ENCODE peak calls at places on chromosomes 1 and 21, in six cellular contexts. One of them, this sample, is unnamed.

GRCh38 chr21:27569831-27570230 is 602.9 kb upstream of the ADAMTS5 start:
- DNase-seq in fibroblast of lung: no peak
- DNase-seq in colonic mucosa: no peak
- DNase-seq in mesenchymal stem cell: peak
- DNase-seq in NT2/D1: no peak
- DNase-seq in endodermal cell: no peak
- DNase-seq in this sample: no peak

GRCh38 chr1:54381524-54381923 is 24.7 kb downstream of the SSBP3 start:
- DNase-seq in fibroblast of lung: no peak
- DNase-seq in colonic mucosa: no peak
- DNase-seq in mesenchymal stem cell: no peak
- DNase-seq in NT2/D1: no peak
- DNase-seq in endodermal cell: no peak
- DNase-seq in this sample: no peak

GRCh38 chr1:53241828-53242227 is 3.5 kb upstream of the MAGOH start:
- DNase-seq in fibroblast of lung: no peak
- DNase-seq in colonic mucosa: no peak
- DNase-seq in mesenchymal stem cell: no peak
- DNase-seq in NT2/D1: no peak
- DNase-seq in endodermal cell: no peak
- DNase-seq in this sample: no peak

GRCh38 chr1:99281109-99281508 is 16.8 kb downstream of the PLPPR4 start:
- DNase-seq in fibroblast of lung: no peak
- DNase-seq in colonic mucosa: no peak
- DNase-seq in mesenchymal stem cell: peak
- DNase-seq in NT2/D1: no peak
- DNase-seq in endodermal cell: no peak
- DNase-seq in this sample: no peak

GRCh38 chr1:225824522-225824921 is 14.6 kb downstream of the EPHX1 start:
- DNase-seq in fibroblast of lung: no peak
- DNase-seq in colonic mucosa: no peak
- DNase-seq in mesenchymal stem cell: no peak
- DNase-seq in NT2/D1: no peak
- DNase-seq in endodermal cell: peak
- DNase-seq in this sample: no peak

GRCh38 chr1:84996846-84997666 is at the start of gene MCOLN2:
- DNase-seq in fibroblast of lung: peak
- DNase-seq in colonic mucosa: peak
- DNase-seq in mesenchymal stem cell: peak
- DNase-seq in NT2/D1: no peak
- DNase-seq in endodermal cell: peak
- DNase-seq in this sample: peak

GRCh38 chr1:213921352-213922111 is 66.2 kb upstream of the PROX1 start:
- DNase-seq in fibroblast of lung: no peak
- DNase-seq in colonic mucosa: no peak
- DNase-seq in mesenchymal stem cell: no peak
- DNase-seq in NT2/D1: no peak
- DNase-seq in endodermal cell: no peak
- DNase-seq in this sample: no peak

GRCh38 chr1:218408942-218409341 is 63.8 kb downstream of the TGFB2 start:
- DNase-seq in fibroblast of lung: no peak
- DNase-seq in colonic mucosa: no peak
- DNase-seq in mesenchymal stem cell: no peak
- DNase-seq in NT2/D1: no peak
- DNase-seq in endodermal cell: peak
- DNase-seq in this sample: no peak

GRCh38 chr1:236099622-236100021 is 34.7 kb upstream of the NID1 start:
- DNase-seq in fibroblast of lung: no peak
- DNase-seq in colonic mucosa: no peak
- DNase-seq in mesenchymal stem cell: no peak
- DNase-seq in NT2/D1: no peak
- DNase-seq in endodermal cell: no peak
- DNase-seq in this sample: no peak

GRCh38 chr1:211127166-211127565 is 6.8 kb downstream of the KCNH1 start:
- DNase-seq in fibroblast of lung: no peak
- DNase-seq in colonic mucosa: no peak
- DNase-seq in mesenchymal stem cell: no peak
- DNase-seq in NT2/D1: no peak
- DNase-seq in endodermal cell: no peak
- DNase-seq in this sample: no peak

GRCh38 chr1:156859523-156860112 is 701 bp upstream of the INSRR start:
- DNase-seq in fibroblast of lung: peak
- DNase-seq in colonic mucosa: no peak
- DNase-seq in mesenchymal stem cell: peak
- DNase-seq in NT2/D1: no peak
- DNase-seq in endodermal cell: peak
- DNase-seq in this sample: peak

GRCh38 chr1:233327938-233328660 is 575 bp downstream of the MAP3K21 start:
- DNase-seq in fibroblast of lung: no peak
- DNase-seq in colonic mucosa: peak
- DNase-seq in mesenchymal stem cell: peak
- DNase-seq in NT2/D1: peak
- DNase-seq in endodermal cell: peak
- DNase-seq in this sample: peak

GRCh38 chr21:26833460-26833939 is 11.7 kb downstream of the ADAMTS1 start:
- DNase-seq in fibroblast of lung: no peak
- DNase-seq in colonic mucosa: no peak
- DNase-seq in mesenchymal stem cell: peak
- DNase-seq in NT2/D1: no peak
- DNase-seq in endodermal cell: no peak
- DNase-seq in this sample: no peak

GRCh38 chr1:14027099-14027498 is 327.1 kb downstream of the PRDM2 start:
- DNase-seq in fibroblast of lung: no peak
- DNase-seq in colonic mucosa: no peak
- DNase-seq in mesenchymal stem cell: no peak
- DNase-seq in NT2/D1: no peak
- DNase-seq in endodermal cell: no peak
- DNase-seq in this sample: no peak

GRCh38 chr1:12314328-12314903 is 84.6 kb downstream of the VPS13D start:
- DNase-seq in fibroblast of lung: peak
- DNase-seq in colonic mucosa: no peak
- DNase-seq in mesenchymal stem cell: peak
- DNase-seq in NT2/D1: no peak
- DNase-seq in endodermal cell: no peak
- DNase-seq in this sample: no peak

GRCh38 chr1:67715819-67716218 is 30.8 kb downstream of the GADD45A start:
- DNase-seq in fibroblast of lung: no peak
- DNase-seq in colonic mucosa: no peak
- DNase-seq in mesenchymal stem cell: no peak
- DNase-seq in NT2/D1: no peak
- DNase-seq in endodermal cell: no peak
- DNase-seq in this sample: no peak

GRCh38 chr1:55278378-55278777 is 63.2 kb upstream of the USP24 start:
- DNase-seq in fibroblast of lung: no peak
- DNase-seq in colonic mucosa: no peak
- DNase-seq in mesenchymal stem cell: no peak
- DNase-seq in NT2/D1: no peak
- DNase-seq in endodermal cell: no peak
- DNase-seq in this sample: no peak

GRCh38 chr1:227459977-227460376 is 103.4 kb upstream of the ZNF678 start:
- DNase-seq in fibroblast of lung: no peak
- DNase-seq in colonic mucosa: no peak
- DNase-seq in mesenchymal stem cell: no peak
- DNase-seq in NT2/D1: no peak
- DNase-seq in endodermal cell: no peak
- DNase-seq in this sample: no peak

GRCh38 chr1:10575616-10576015 is 100.9 kb downstream of the PEX14 start:
- DNase-seq in fibroblast of lung: peak
- DNase-seq in colonic mucosa: no peak
- DNase-seq in mesenchymal stem cell: peak
- DNase-seq in NT2/D1: no peak
- DNase-seq in endodermal cell: no peak
- DNase-seq in this sample: peak

GRCh38 chr21:39667353-39667891 is 54.7 kb downstream of the B3GALT5 start:
- DNase-seq in fibroblast of lung: no peak
- DNase-seq in colonic mucosa: peak
- DNase-seq in mesenchymal stem cell: no peak
- DNase-seq in NT2/D1: no peak
- DNase-seq in endodermal cell: peak
- DNase-seq in this sample: no peak

GRCh38 chr1:115242543-115242942 is 95.5 kb downstream of the NGF start:
- DNase-seq in fibroblast of lung: no peak
- DNase-seq in colonic mucosa: no peak
- DNase-seq in mesenchymal stem cell: no peak
- DNase-seq in NT2/D1: no peak
- DNase-seq in endodermal cell: no peak
- DNase-seq in this sample: no peak

GRCh38 chr21:44517175-44517899 is 22.7 kb downstream of the KRTAP10-1 start:
- DNase-seq in fibroblast of lung: peak
- DNase-seq in colonic mucosa: no peak
- DNase-seq in mesenchymal stem cell: no peak
- DNase-seq in NT2/D1: peak
- DNase-seq in endodermal cell: peak
- DNase-seq in this sample: no peak
- H3K9ac ChIP-seq in fibroblast of lung: no peak
- H3K9ac ChIP-seq in colonic mucosa: no peak
- H3K9ac ChIP-seq in mesenchymal stem cell: no peak
- H3K9ac ChIP-seq in NT2/D1: no peak
- H3K9ac ChIP-seq in endodermal cell: no peak
- H3K9ac ChIP-seq in this sample: no peak

DNA sequence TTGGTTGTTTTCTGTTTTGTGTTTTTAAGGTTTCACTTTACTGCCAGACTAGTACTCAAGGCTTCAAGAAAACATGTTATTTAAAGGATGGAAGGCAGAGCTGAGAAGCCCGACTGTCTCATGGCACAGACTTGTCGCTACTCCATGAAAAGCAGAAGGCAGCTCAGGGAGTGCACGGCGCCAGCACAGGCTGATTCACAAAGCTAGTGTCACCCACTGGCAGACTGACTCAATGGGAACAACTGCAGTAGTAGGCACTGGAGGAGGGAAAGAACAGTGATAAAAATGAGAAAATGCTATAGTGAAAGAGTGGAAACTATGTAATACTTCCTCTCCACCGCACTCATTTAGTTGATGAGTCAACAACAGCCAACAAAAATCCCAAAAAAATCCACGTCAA is 14.7 kb downstream of the HSF2BP start:
- DNase-seq in fibroblast of lung: peak
- DNase-seq in colonic mucosa: no peak
- DNase-seq in mesenchymal stem cell: peak
- DNase-seq in NT2/D1: no peak
- DNase-seq in endodermal cell: no peak
- DNase-seq in this sample: peak
- H3K9ac ChIP-seq in fibroblast of lung: no peak
- H3K9ac ChIP-seq in colonic mucosa: no peak
- H3K9ac ChIP-seq in mesenchymal stem cell: peak
- H3K9ac ChIP-seq in NT2/D1: no peak
- H3K9ac ChIP-seq in endodermal cell: no peak
- H3K9ac ChIP-seq in this sample: no peak

GRCh38 chr1:154404984-154405761 is at the start of gene IL6R:
- DNase-seq in fibroblast of lung: peak
- DNase-seq in colonic mucosa: peak
- DNase-seq in mesenchymal stem cell: peak
- DNase-seq in NT2/D1: peak
- DNase-seq in endodermal cell: peak
- DNase-seq in this sample: peak

GRCh38 chr1:154407021-154407865 is 2.1 kb downstream of the IL6R start:
- DNase-seq in fibroblast of lung: no peak
- DNase-seq in colonic mucosa: peak
- DNase-seq in mesenchymal stem cell: peak
- DNase-seq in NT2/D1: no peak
- DNase-seq in endodermal cell: peak
- DNase-seq in this sample: peak

GRCh38 chr1:154406572-154406879 is 1.4 kb downstream of the IL6R start:
- DNase-seq in fibroblast of lung: no peak
- DNase-seq in colonic mucosa: no peak
- DNase-seq in mesenchymal stem cell: no peak
- DNase-seq in NT2/D1: no peak
- DNase-seq in endodermal cell: no peak
- DNase-seq in this sample: no peak

GRCh38 chr1:154404511-154404931 is 622 bp upstream of the IL6R start:
- DNase-seq in fibroblast of lung: no peak
- DNase-seq in colonic mucosa: peak
- DNase-seq in mesenchymal stem cell: no peak
- DNase-seq in NT2/D1: no peak
- DNase-seq in endodermal cell: peak
- DNase-seq in this sample: no peak

GRCh38 chr1:154405762-154406571 is 824 bp downstream of the IL6R start:
- DNase-seq in fibroblast of lung: peak
- DNase-seq in colonic mucosa: peak
- DNase-seq in mesenchymal stem cell: peak
- DNase-seq in NT2/D1: no peak
- DNase-seq in endodermal cell: peak
- DNase-seq in this sample: peak
- H3K9ac ChIP-seq in fibroblast of lung: peak
- H3K9ac ChIP-seq in colonic mucosa: peak
- H3K9ac ChIP-seq in mesenchymal stem cell: peak
- H3K9ac ChIP-seq in NT2/D1: peak
- H3K9ac ChIP-seq in endodermal cell: peak
- H3K9ac ChIP-seq in this sample: peak

DNA sequence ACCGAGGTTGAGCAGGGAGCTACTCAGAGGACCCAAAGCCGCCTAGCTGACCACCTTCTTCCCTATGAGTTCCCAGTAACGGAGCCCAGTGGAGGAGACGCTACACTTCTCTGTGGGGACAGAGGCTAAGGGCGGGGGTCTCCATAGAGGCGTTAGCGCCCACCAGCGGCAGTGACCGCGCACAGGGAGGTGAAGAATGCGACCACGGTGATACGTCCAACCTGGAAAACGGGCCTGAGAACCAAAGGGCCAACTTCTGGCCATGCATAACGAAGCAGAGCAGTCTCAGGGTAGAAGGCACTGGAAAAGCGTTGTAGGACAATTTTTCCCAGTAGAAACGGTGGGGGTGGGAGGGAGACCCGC is 400 bp upstream of the COG2 start:
- DNase-seq in fibroblast of lung: no peak
- DNase-seq in colonic mucosa: no peak
- DNase-seq in mesenchymal stem cell: no peak
- DNase-seq in NT2/D1: peak
- DNase-seq in endodermal cell: no peak
- DNase-seq in this sample: no peak
- H3K9ac ChIP-seq in fibroblast of lung: no peak
- H3K9ac ChIP-seq in colonic mucosa: no peak
- H3K9ac ChIP-seq in mesenchymal stem cell: peak
- H3K9ac ChIP-seq in NT2/D1: peak
- H3K9ac ChIP-seq in endodermal cell: no peak
- H3K9ac ChIP-seq in this sample: no peak